ENCODE peak calls at places on chromosomes 7 and 10, in six cellular contexts. C is uterus, N is cardiac muscle cell, Q is fibroblast of pulmonary artery, J is psoas muscle, Z is neural crest cell. Y is an unnamed sample.

GRCh38 chr7:92678291-92678920 is 88.2 kb upstream of the FAM133B start:
- DNase-seq in J (no peak), Z (no peak), Q (no peak), C (no peak), N (no peak), Y (no peak)

GRCh38 chr10:90887555-90887954 is 15.8 kb downstream of the RPP30 start:
- DNase-seq in C (no peak), J (no peak), N (no peak), Q (no peak), Z (no peak), Y (peak)

GRCh38 chr10:47034511-47035051 is 123.4 kb downstream of the PTPN20 start:
- DNase-seq in C (no peak), Q (no peak), N (no peak), J (no peak), Z (no peak), Y (no peak)

GRCh38 chr10:3772349-3773222 is 12.4 kb downstream of the KLF6 start:
- DNase-seq in J (no peak), Z (no peak), N (no peak), C (no peak), Q (peak), Y (no peak)

GRCh38 chr10:13803566-13804554 is 217.1 kb downstream of the PRPF18 start:
- DNase-seq in N (no peak), Z (no peak), Q (peak), C (no peak), J (no peak), Y (no peak)

GRCh38 chr10:22280078-22280477 is 36.1 kb upstream of the COMMD3 start:
- DNase-seq in J (no peak), Q (no peak), N (no peak), C (no peak), Z (no peak), Y (no peak)

GRCh38 chr7:141654551-141654950 is 47.4 kb downstream of the DENND11 start:
- DNase-seq in C (no peak), Q (peak), N (peak), Z (peak), J (peak), Y (peak)

GRCh38 chr7:17907014-17907413 is 33.3 kb downstream of the SNX13 start:
- DNase-seq in Q (no peak), C (no peak), N (no peak), Z (no peak), J (no peak), Y (no peak)

GRCh38 chr10:34655286-34656170 is 159.6 kb downstream of the PARD3 start:
- DNase-seq in N (peak), J (no peak), C (peak), Z (peak), Q (peak), Y (no peak)

GRCh38 chr7:159025161-159025779 is 119.4 kb downstream of the VIPR2 start:
- DNase-seq in N (no peak), Z (no peak), Q (no peak), C (no peak), J (no peak), Y (no peak)

GRCh38 chr7:44534501-44534900 is 6.6 kb downstream of the NPC1L1 start:
- DNase-seq in Q (peak), J (no peak), Z (peak), C (no peak), N (peak), Y (no peak)

GRCh38 chr7:155489862-155490696 is 32.1 kb downstream of the EN2 start:
- DNase-seq in Z (peak), C (no peak), J (no peak), N (peak), Q (no peak), Y (no peak)

GRCh38 chr7:484365-485101 is 35.1 kb downstream of the PDGFA start:
- DNase-seq in Q (no peak), Z (no peak), C (no peak), N (no peak), J (peak), Y (peak)

GRCh38 chr10:74799840-74800239 is 26.6 kb upstream of the KAT6B start:
- DNase-seq in Z (no peak), Q (peak), J (no peak), N (peak), C (no peak), Y (no peak)

GRCh38 chr7:27873006-27873295 is 133.0 kb downstream of the TAX1BP1 start:
- DNase-seq in C (no peak), Z (no peak), Q (no peak), J (no peak), N (no peak), Y (no peak)

GRCh38 chr7:42686594-42687156 is 225.2 kb downstream of the C7orf25 start:
- DNase-seq in Q (no peak), Z (no peak), C (no peak), J (no peak), N (no peak), Y (no peak)

GRCh38 chr10:132272767-132273090 is 35.0 kb downstream of the STK32C start:
- DNase-seq in J (no peak), C (no peak), N (no peak), Q (no peak), Z (no peak), Y (no peak)

GRCh38 chr7:23341846-23342598 is 42.9 kb downstream of the MALSU1 start:
- DNase-seq in Z (no peak), J (no peak), C (no peak), N (no peak), Q (no peak), Y (no peak)

GRCh38 chr10:1309237-1309968 is 253.2 kb downstream of the WDR37 start:
- DNase-seq in J (no peak), C (no peak), N (no peak), Z (no peak), Q (no peak), Y (no peak)

GRCh38 chr10:124605001-124605370 is 139.2 kb downstream of the FAM53B start:
- DNase-seq in Q (no peak), C (no peak), N (no peak), J (peak), Z (no peak), Y (peak)

GRCh38 chr7:33076737-33077136 is 14.2 kb upstream of the NT5C3A start:
- DNase-seq in C (no peak), Q (no peak), Z (no peak), N (no peak), J (no peak), Y (no peak)

GRCh38 chr7:114086906-114087651 is 168.3 kb upstream of the PPP1R3A start:
- DNase-seq in J (no peak), N (peak), Q (peak), Z (peak), C (peak), Y (peak)

GRCh38 chr7:48173313-48173712 is 2.1 kb downstream of the ABCA13 start:
- DNase-seq in Q (no peak), N (no peak), J (no peak), Z (no peak), C (no peak), Y (no peak)

GRCh38 chr10:124565565-124566221 is 104.1 kb downstream of the LHPP start:
- DNase-seq in N (peak), J (peak), Z (peak), C (no peak), Q (peak), Y (peak)

GRCh38 chr10:18618995-18619394 is 32.4 kb downstream of the NSUN6 start:
- DNase-seq in Q (no peak), N (no peak), C (no peak), Z (no peak), J (no peak), Y (no peak)

GRCh38 chr7:139777948-139778841 is at the start of gene HIPK2:
- DNase-seq in Q (peak), N (peak), Z (peak), C (peak), J (peak), Y (peak)

GRCh38 chr10:53839437-53840039 is 961.5 kb downstream of the PCDH15 start:
- DNase-seq in N (peak), Q (peak), Z (no peak), J (no peak), C (no peak), Y (no peak)

GRCh38 chr7:16562456-16563220 is 36.0 kb downstream of the LRRC72 start:
- DNase-seq in J (no peak), C (no peak), N (no peak), Q (no peak), Z (no peak), Y (no peak)

GRCh38 chr7:50614721-50615518 is 49.7 kb upstream of the DDC start:
- DNase-seq in Q (no peak), C (no peak), N (peak), J (no peak), Z (no peak), Y (no peak)

GRCh38 chr7:99648843-99649242 is 31.0 kb downstream of the CYP3A5 start:
- DNase-seq in N (no peak), Z (no peak), C (no peak), Q (no peak), J (no peak), Y (no peak)

GRCh38 chr10:59885430-59886134 is 20.8 kb downstream of the CCDC6 start:
- DNase-seq in N (no peak), Z (no peak), Q (no peak), C (no peak), J (no peak), Y (no peak)

GRCh38 chr10:89738551-89739209 is 37.3 kb downstream of the KIF20B start:
- DNase-seq in Q (no peak), C (no peak), J (no peak), Z (no peak), N (no peak), Y (no peak)

GRCh38 chr10:119302172-119302571 is 94.8 kb downstream of the GRK5 start:
- DNase-seq in Z (no peak), C (no peak), J (no peak), Q (no peak), N (no peak), Y (no peak)

GRCh38 chr10:28049286-28049685 is 50.4 kb upstream of the ODAD2 start:
- DNase-seq in J (no peak), Q (no peak), N (no peak), Z (no peak), C (no peak), Y (no peak)
- TF ChIP-seq CTCF in J (no peak), Q (no peak), N (no peak), Z (no peak), C (no peak), Y (no peak)

GRCh38 chr7:104096683-104097082 is 107.2 kb upstream of the RELN start:
- DNase-seq in C (no peak), Z (peak), N (peak), J (no peak), Q (peak), Y (no peak)
- TF ChIP-seq CTCF in C (no peak), Z (peak), N (peak), J (no peak), Q (peak), Y (no peak)

DNA sequence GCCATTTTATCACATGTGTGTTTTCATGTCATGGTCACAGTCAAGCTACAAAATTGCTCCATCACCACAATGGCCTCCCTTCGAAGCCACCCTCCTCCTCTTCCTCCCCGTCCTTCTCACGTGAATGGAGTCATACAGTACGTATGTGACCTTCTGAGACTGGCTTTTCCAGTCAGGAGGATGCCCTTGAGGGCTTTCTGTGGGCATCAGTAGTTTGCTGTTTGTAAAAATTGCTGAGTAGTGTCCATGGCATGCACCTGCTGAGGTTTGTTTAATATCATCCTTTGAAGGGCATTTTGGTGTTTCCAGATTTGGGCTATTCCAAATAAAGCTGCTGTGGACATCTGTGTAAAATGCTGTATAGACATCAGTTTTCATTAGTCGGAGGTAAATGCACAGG is 5.9 kb upstream of the UBE3C start:
- DNase-seq in N (no peak), C (no peak), Z (no peak), Q (no peak), J (no peak), Y (no peak)
- TF ChIP-seq CTCF in N (no peak), C (no peak), Z (no peak), Q (no peak), J (no peak), Y (no peak)

DNA sequence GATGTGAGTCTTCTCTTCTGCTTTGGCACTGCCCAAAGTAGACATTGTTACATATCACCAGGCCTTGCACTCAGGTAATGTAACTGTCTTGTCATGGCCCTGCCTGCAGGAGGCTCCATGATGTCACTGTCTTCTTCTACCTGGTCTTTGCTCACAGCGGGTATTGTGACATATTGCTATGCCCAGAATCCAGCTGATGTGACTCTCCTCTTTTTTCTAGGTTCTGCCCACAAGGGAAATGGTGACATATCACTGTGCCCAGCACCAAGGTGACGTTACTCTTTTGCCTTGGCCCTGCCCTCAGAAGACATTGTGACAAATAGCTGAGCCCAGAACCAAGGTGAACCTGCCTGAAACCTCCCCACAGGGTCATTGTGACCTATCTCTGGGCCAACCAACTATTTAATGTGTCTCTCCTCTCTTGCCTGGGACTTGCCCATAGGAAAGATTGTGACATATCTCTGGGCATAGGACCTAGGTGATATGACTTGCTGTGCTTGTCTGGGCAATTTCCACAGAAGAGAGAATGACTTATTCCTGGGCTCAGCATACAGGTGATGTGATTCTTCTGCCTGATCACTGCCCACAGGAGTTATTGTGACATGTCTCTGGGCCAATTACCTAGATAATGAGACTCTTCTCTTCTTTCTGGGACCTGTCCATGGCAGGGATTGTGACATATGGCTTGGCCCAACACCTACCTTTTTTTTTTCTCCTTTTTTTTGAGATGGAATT is 26.5 kb upstream of the ZNF107 start:
- DNase-seq in J (no peak), N (no peak), C (no peak), Z (no peak), Q (no peak), Y (no peak)
- TF ChIP-seq CTCF in J (no peak), N (no peak), C (no peak), Z (no peak), Q (no peak), Y (no peak)

GRCh38 chr10:109412353-109412752 is 511.0 kb downstream of the XPNPEP1 start:
- DNase-seq in N (no peak), C (peak), J (no peak), Q (no peak), Z (no peak), Y (no peak)

GRCh38 chr10:109417803-109418202 is 505.5 kb downstream of the XPNPEP1 start:
- DNase-seq in Q (no peak), C (no peak), Z (no peak), J (no peak), N (no peak), Y (no peak)

GRCh38 chr10:109411897-109412296 is 511.4 kb downstream of the XPNPEP1 start:
- DNase-seq in C (peak), Z (no peak), J (no peak), Q (peak), N (no peak), Y (no peak)
- TF ChIP-seq CTCF in C (peak), Z (peak), J (no peak), Q (no peak), N (no peak), Y (no peak)

DNA sequence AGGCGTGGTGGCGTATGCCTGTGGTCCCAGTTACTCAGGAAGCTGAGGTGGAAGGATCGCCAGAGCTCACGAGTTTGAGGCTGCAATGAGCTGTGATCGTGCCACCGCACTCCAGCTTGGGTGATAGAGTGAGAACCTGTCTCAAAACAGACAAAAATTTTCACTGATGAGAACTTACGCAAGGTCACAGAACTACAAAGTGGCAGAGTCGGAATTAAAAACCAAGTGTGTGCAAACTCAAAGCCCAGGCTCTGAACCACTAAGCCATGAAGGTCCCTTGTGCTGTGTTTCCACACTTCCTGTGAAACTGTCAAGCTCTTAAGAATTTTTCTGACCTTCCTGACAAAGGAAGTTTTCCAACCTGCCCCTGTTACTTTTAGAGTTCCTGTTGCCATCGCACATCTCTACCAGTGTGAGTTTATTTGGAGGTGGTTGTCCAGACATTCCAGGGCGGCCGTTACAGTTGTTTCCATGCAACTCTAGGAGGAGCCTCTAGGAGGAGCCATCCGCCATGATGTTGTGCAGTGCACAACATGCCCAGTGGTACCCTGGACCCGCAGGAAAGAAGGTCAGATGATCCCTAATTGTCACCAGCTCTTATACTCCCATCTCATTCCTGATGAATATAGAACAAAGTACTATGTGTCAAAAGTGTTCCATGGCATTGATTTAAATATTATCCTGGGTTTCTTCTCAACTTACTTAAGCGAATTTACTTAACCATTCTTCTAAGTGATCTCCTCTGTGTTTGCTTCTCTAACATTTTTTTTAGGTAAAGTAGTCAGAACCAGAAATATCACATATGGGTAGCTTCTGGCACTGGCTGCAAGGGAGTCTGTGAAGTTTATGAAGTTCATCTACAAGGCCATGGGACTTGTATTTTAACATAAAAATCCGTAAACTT is 49.0 kb upstream of the LYZL1 start:
- DNase-seq in J (no peak), Q (peak), N (peak), Z (no peak), C (no peak), Y (no peak)
- TF ChIP-seq CTCF in J (peak), Q (peak), N (peak), Z (peak), C (peak), Y (no peak)

GRCh38 chr10:118278649-118279048 is 63.5 kb downstream of the FAM204A start:
- DNase-seq in Q (peak), N (no peak), J (no peak), Z (no peak), C (no peak), Y (no peak)
- TF ChIP-seq CTCF in Q (no peak), N (no peak), J (no peak), Z (no peak), C (no peak), Y (no peak)

GRCh38 chr10:24721254-24722106 is 2.2 kb downstream of the ARHGAP21 start:
- DNase-seq in C (no peak), Q (peak), N (peak), J (no peak), Z (peak), Y (peak)

GRCh38 chr10:24723788-24724380 is at the start of gene ARHGAP21:
- DNase-seq in J (peak), C (peak), Z (peak), Q (peak), N (peak), Y (peak)

GRCh38 chr10:24723386-24723787 is 300 bp downstream of the ARHGAP21 start:
- DNase-seq in J (peak), N (peak), Z (no peak), C (no peak), Q (peak), Y (peak)

GRCh38 chr10:24722131-24722675 is 1.5 kb downstream of the ARHGAP21 start:
- DNase-seq in N (no peak), C (no peak), J (no peak), Z (no peak), Q (peak), Y (no peak)

GRCh38 chr10:24722676-24723385 is 856 bp downstream of the ARHGAP21 start:
- DNase-seq in N (peak), Z (peak), J (peak), C (peak), Q (peak), Y (peak)
- TF ChIP-seq CTCF in N (no peak), Z (peak), J (no peak), C (no peak), Q (no peak), Y (no peak)